ENCODE peak calls at places on chromosomes 12 and 14, in eight cellular contexts. One of them, this sample, is unnamed.

GRCh38 chr12:84599539-84599938 is 313.1 kb downstream of the SLC6A15 start:
- DNase-seq in sigmoid colon: no peak
- DNase-seq in stomach: no peak
- DNase-seq in HCT116: peak; percentile 46
- DNase-seq in prostate gland: no peak
- DNase-seq in suprapubic skin: no peak
- DNase-seq in spleen: no peak
- DNase-seq in breast epithelium: no peak
- DNase-seq in this sample: no peak

GRCh38 chr14:35336171-35337073 is 44.2 kb downstream of the PSMA6 start:
- DNase-seq in sigmoid colon: peak; percentile 98
- DNase-seq in stomach: peak; percentile 94
- DNase-seq in spleen: peak; percentile 92
- DNase-seq in breast epithelium: peak; percentile 91
- DNase-seq in suprapubic skin: peak; percentile 92
- DNase-seq in prostate gland: peak; percentile 58
- DNase-seq in HCT116: no peak
- DNase-seq in this sample: peak; percentile 86

GRCh38 chr12:3036901-3037600 is 40.1 kb upstream of the TSPAN9 start:
- DNase-seq in sigmoid colon: no peak
- DNase-seq in spleen: no peak
- DNase-seq in prostate gland: no peak
- DNase-seq in breast epithelium: no peak
- DNase-seq in stomach: no peak
- DNase-seq in suprapubic skin: no peak
- DNase-seq in HCT116: no peak
- DNase-seq in this sample: no peak

GRCh38 chr14:37122919-37123639 is 49.3 kb downstream of the SLC25A21 start:
- DNase-seq in suprapubic skin: no peak
- DNase-seq in spleen: no peak
- DNase-seq in prostate gland: no peak
- DNase-seq in breast epithelium: no peak
- DNase-seq in HCT116: no peak
- DNase-seq in sigmoid colon: no peak
- DNase-seq in stomach: no peak
- DNase-seq in this sample: no peak

GRCh38 chr14:72888636-72889201 is 5.2 kb downstream of the DPF3 start:
- DNase-seq in suprapubic skin: no peak
- DNase-seq in breast epithelium: no peak
- DNase-seq in stomach: no peak
- DNase-seq in sigmoid colon: no peak
- DNase-seq in spleen: no peak
- DNase-seq in HCT116: no peak
- DNase-seq in prostate gland: no peak
- DNase-seq in this sample: no peak

GRCh38 chr12:46385439-46385838 is 12.9 kb upstream of the SLC38A2 start:
- DNase-seq in stomach: no peak
- DNase-seq in sigmoid colon: no peak
- DNase-seq in spleen: no peak
- DNase-seq in HCT116: no peak
- DNase-seq in prostate gland: no peak
- DNase-seq in breast epithelium: no peak
- DNase-seq in suprapubic skin: no peak
- DNase-seq in this sample: peak; percentile 32

GRCh38 chr14:89351364-89351957 is 65.6 kb downstream of the FOXN3 start:
- DNase-seq in suprapubic skin: no peak
- DNase-seq in stomach: peak; percentile 76
- DNase-seq in spleen: no peak
- DNase-seq in breast epithelium: no peak
- DNase-seq in prostate gland: peak; percentile 28
- DNase-seq in HCT116: no peak
- DNase-seq in sigmoid colon: no peak
- DNase-seq in this sample: peak; percentile 51

GRCh38 chr12:20695232-20695631 is at the start of gene SLCO1C1:
- DNase-seq in breast epithelium: no peak
- DNase-seq in stomach: no peak
- DNase-seq in sigmoid colon: no peak
- DNase-seq in HCT116: no peak
- DNase-seq in spleen: no peak
- DNase-seq in suprapubic skin: no peak
- DNase-seq in prostate gland: no peak
- DNase-seq in this sample: no peak

DNA sequence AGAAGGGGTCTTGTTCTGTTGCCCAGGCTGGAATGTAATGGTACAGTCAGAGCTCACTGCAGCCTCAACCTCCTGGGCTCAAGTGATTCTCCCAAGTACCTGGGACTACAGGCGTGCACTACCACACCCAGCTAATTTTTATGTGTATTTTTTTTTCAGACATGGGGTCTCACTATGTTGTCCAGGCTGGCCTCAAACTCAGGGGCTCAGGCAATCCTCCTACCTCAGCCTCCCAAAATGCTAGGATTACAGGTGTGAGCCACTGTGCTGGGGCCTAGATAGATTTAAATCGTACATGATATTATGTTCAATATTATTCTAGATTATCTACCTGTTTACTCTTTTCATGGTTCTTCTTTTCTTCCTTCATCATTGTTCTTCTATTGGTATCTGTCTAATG is 61.5 kb downstream of the IFT81 start:
- DNase-seq in suprapubic skin: no peak
- DNase-seq in spleen: no peak
- DNase-seq in stomach: no peak
- DNase-seq in sigmoid colon: no peak
- DNase-seq in breast epithelium: no peak
- DNase-seq in HCT116: no peak
- DNase-seq in prostate gland: no peak
- DNase-seq in this sample: no peak
- H3K4me3 ChIP-seq in suprapubic skin: no peak overlapping the region
- H3K4me3 ChIP-seq in spleen: no peak overlapping the region
- H3K4me3 ChIP-seq in stomach: no peak overlapping the region
- H3K4me3 ChIP-seq in sigmoid colon: no peak overlapping the region
- H3K4me3 ChIP-seq in breast epithelium: no peak overlapping the region
- H3K4me3 ChIP-seq in HCT116: no peak overlapping the region
- H3K4me3 ChIP-seq in prostate gland: no peak overlapping the region
- H3K4me3 ChIP-seq in this sample: no peak overlapping the region

GRCh38 chr12:7190268-7191055 is 976 bp downstream of the PEX5 start:
- DNase-seq in prostate gland: peak; percentile 11
- DNase-seq in breast epithelium: peak; percentile 25
- DNase-seq in spleen: peak; percentile 86
- DNase-seq in sigmoid colon: peak; percentile 73
- DNase-seq in suprapubic skin: peak; percentile 74
- DNase-seq in stomach: no peak
- DNase-seq in HCT116: no peak
- DNase-seq in this sample: no peak

GRCh38 chr12:7189398-7190267 is at the start of gene PEX5:
- DNase-seq in suprapubic skin: peak; percentile 90
- DNase-seq in prostate gland: peak; percentile 84
- DNase-seq in breast epithelium: peak; percentile 83
- DNase-seq in HCT116: peak; percentile 90
- DNase-seq in sigmoid colon: peak; percentile 94
- DNase-seq in stomach: peak; percentile 92
- DNase-seq in spleen: peak; percentile 97
- DNase-seq in this sample: peak; percentile 86

GRCh38 chr12:7188557-7189397 is 709 bp upstream of the PEX5 start:
- DNase-seq in suprapubic skin: peak; percentile 79
- DNase-seq in prostate gland: peak; percentile 38
- DNase-seq in stomach: peak; percentile 66
- DNase-seq in breast epithelium: peak; percentile 57
- DNase-seq in HCT116: peak; percentile 60
- DNase-seq in spleen: peak; percentile 92
- DNase-seq in sigmoid colon: peak; percentile 79
- DNase-seq in this sample: peak; percentile 95
- TF ChIP-seq POLR2AphosphoS5 in suprapubic skin: no peak
- TF ChIP-seq POLR2AphosphoS5 in prostate gland: no peak
- TF ChIP-seq POLR2AphosphoS5 in stomach: peak; percentile 25
- TF ChIP-seq POLR2AphosphoS5 in breast epithelium: no peak
- TF ChIP-seq POLR2AphosphoS5 in HCT116: no peak
- TF ChIP-seq POLR2AphosphoS5 in spleen: peak; percentile 49
- TF ChIP-seq POLR2AphosphoS5 in sigmoid colon: peak; percentile 51
- TF ChIP-seq POLR2AphosphoS5 in this sample: peak; percentile 89

DNA sequence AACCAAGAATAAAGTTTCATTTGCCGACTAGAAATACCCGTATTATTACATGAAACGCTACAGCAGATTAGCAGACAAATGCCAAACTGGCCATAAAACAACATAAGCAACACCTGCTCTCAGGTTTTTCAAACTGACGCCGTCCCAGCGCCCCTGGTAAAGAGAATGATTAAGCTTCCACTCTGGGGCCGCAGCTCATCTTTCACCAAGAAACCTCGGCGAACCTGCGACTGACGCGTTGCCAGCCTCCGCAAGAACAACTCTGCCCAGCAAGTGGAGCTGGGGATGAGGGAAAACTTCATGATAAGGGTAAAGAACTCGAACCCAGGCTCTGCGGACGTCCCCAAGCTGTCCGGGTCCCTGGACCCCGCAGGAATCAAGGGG is 526 bp downstream of the ARL1 start:
- DNase-seq in suprapubic skin: no peak
- DNase-seq in stomach: no peak
- DNase-seq in spleen: no peak
- DNase-seq in prostate gland: peak; percentile 20
- DNase-seq in sigmoid colon: no peak
- DNase-seq in HCT116: no peak
- DNase-seq in breast epithelium: no peak
- DNase-seq in this sample: no peak
- TF ChIP-seq POLR2A in suprapubic skin: no peak
- TF ChIP-seq POLR2A in stomach: no peak
- TF ChIP-seq POLR2A in spleen: no peak
- TF ChIP-seq POLR2A in prostate gland: no peak
- TF ChIP-seq POLR2A in sigmoid colon: no peak
- TF ChIP-seq POLR2A in HCT116: no peak
- TF ChIP-seq POLR2A in breast epithelium: no peak
- TF ChIP-seq POLR2A in this sample: no peak

GRCh38 chr12:52927964-52928363 is 21.0 kb upstream of the KRT18 start:
- DNase-seq in HCT116: no peak
- DNase-seq in prostate gland: no peak
- DNase-seq in breast epithelium: no peak
- DNase-seq in spleen: no peak
- DNase-seq in suprapubic skin: no peak
- DNase-seq in sigmoid colon: no peak
- DNase-seq in stomach: no peak
- DNase-seq in this sample: no peak

GRCh38 chr12:52925717-52926595 is 21.1 kb upstream of the KRT8 start:
- DNase-seq in sigmoid colon: no peak
- DNase-seq in breast epithelium: no peak
- DNase-seq in prostate gland: no peak
- DNase-seq in spleen: no peak
- DNase-seq in suprapubic skin: no peak
- DNase-seq in stomach: peak; percentile 71
- DNase-seq in HCT116: no peak
- DNase-seq in this sample: no peak

GRCh38 chr12:52924764-52925716 is 20.2 kb upstream of the KRT8 start:
- DNase-seq in suprapubic skin: no peak
- DNase-seq in prostate gland: no peak
- DNase-seq in stomach: no peak
- DNase-seq in HCT116: peak; percentile 90
- DNase-seq in sigmoid colon: no peak
- DNase-seq in spleen: no peak
- DNase-seq in breast epithelium: no peak
- DNase-seq in this sample: peak; percentile 91

GRCh38 chr12:52929538-52929937 is 19.4 kb upstream of the KRT18 start:
- DNase-seq in spleen: no peak
- DNase-seq in sigmoid colon: no peak
- DNase-seq in prostate gland: no peak
- DNase-seq in stomach: no peak
- DNase-seq in suprapubic skin: no peak
- DNase-seq in breast epithelium: no peak
- DNase-seq in HCT116: no peak
- DNase-seq in this sample: no peak

DNA sequence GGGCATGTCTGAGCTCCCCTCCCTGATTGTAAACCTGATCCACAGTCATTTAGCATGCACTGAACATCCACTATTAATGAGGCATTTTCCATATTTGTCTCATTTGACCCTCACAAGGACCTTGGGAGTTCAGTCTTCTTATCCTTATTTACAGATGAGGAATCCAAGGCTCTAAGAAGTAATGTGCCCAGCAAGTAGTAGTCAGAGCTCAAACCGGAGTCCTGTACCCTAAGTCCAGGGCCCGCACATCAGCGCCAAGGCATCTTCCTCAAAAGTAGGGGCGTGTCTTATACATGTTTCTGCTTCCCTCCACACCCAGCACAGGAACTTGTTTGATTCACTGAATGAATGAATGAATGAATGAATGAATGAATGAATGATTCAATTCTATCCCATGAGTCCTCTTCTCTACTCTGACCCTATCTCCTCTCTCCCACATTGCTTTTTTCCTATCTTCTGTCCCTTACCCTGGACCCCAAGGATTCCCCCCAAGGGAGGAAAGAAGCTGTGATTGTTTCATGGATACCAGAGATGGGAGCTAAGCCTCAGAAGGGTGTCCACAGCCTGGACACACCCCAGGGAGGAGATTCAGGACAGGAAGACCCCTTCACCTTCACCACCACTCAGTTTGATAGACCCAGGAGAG is 21.8 kb upstream of the KRT8 start:
- DNase-seq in suprapubic skin: no peak
- DNase-seq in breast epithelium: no peak
- DNase-seq in stomach: no peak
- DNase-seq in prostate gland: no peak
- DNase-seq in spleen: no peak
- DNase-seq in HCT116: no peak
- DNase-seq in sigmoid colon: no peak
- DNase-seq in this sample: no peak
- H3K4me3 ChIP-seq in suprapubic skin: no peak overlapping the region
- H3K4me3 ChIP-seq in breast epithelium: no peak overlapping the region
- H3K4me3 ChIP-seq in stomach: no peak overlapping the region
- H3K4me3 ChIP-seq in prostate gland: no peak overlapping the region
- H3K4me3 ChIP-seq in spleen: no peak overlapping the region
- H3K4me3 ChIP-seq in HCT116: peak overlapping the region; percentile 19
- H3K4me3 ChIP-seq in sigmoid colon: no peak overlapping the region
- H3K4me3 ChIP-seq in this sample: no peak overlapping the region

DNA sequence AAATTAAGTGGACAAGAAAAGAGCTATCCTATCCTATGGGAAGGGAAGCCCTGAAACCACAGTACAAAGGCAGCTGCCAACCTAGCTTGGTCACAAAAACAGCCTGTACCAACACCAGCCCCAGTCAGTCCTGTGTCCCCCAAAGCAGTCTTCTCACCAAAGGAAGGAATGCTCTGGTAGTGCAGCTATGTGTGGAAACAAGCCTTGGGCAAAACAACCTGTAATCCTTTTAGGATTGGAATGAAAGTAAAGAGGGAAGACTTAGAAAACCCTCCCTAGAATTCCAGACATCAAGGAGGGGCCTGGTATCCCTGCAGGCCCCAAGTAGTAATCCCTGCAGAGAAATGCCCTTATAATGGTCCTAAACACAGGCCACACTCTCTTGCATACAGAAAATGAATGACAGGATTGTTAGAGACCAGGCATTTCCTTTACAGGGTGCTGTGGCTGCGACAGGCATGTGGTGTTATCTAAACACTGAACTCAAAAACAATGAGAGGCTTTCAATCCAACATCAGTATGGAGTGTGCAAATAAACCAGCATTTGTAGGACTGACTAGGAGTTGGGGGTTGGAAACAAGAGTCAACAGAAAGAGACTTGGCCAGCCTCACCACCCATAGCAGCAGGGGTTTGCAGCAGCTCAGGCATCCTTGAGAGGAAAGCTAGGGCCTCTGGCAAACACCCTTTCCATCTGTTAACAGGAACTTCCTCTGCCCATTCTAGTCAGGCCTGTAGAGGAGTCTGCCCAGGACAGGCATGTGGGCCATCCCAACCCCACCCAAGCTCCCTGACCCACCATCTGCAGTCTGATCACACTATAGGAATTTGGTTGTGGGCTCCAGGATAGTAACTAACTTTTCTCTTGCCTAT is 59.1 kb downstream of the DCAF5 start:
- DNase-seq in HCT116: no peak
- DNase-seq in spleen: no peak
- DNase-seq in prostate gland: peak; percentile 28
- DNase-seq in sigmoid colon: no peak
- DNase-seq in breast epithelium: peak; percentile 67
- DNase-seq in suprapubic skin: no peak
- DNase-seq in stomach: peak; percentile 42
- DNase-seq in this sample: peak; percentile 79
- TF ChIP-seq POLR2AphosphoS5 in HCT116: no peak
- TF ChIP-seq POLR2AphosphoS5 in spleen: no peak
- TF ChIP-seq POLR2AphosphoS5 in prostate gland: peak; percentile 61
- TF ChIP-seq POLR2AphosphoS5 in sigmoid colon: no peak
- TF ChIP-seq POLR2AphosphoS5 in breast epithelium: no peak
- TF ChIP-seq POLR2AphosphoS5 in suprapubic skin: no peak
- TF ChIP-seq POLR2AphosphoS5 in stomach: no peak
- TF ChIP-seq POLR2AphosphoS5 in this sample: peak; percentile 22

This sample was measured in endothelial cell of umbilical vein.